ENCODE peak calls at places on chromosomes 11 and 22, in four cellular contexts. One of them, this sample, is unnamed.

GRCh38 chr11:77658213-77659013 is 20.8 kb upstream of the CLNS1A start:
- DNase-seq in H1: no peak
- DNase-seq in SK-N-SH: no peak
- DNase-seq in endothelial cell of umbilical vein: peak; percentile 6
- DNase-seq in this sample: no peak

GRCh38 chr22:41300661-41301060 is 664 bp upstream of the ZC3H7B start:
- DNase-seq in H1: no peak
- DNase-seq in SK-N-SH: no peak
- DNase-seq in endothelial cell of umbilical vein: no peak
- DNase-seq in this sample: no peak

GRCh38 chr11:19670030-19670761 is 42.4 kb upstream of the NAV2 start:
- DNase-seq in H1: no peak
- DNase-seq in SK-N-SH: no peak
- DNase-seq in endothelial cell of umbilical vein: no peak
- DNase-seq in this sample: peak; percentile 37

GRCh38 chr11:64210301-64211020 is 3.9 kb downstream of the FERMT3 start:
- DNase-seq in H1: no peak
- DNase-seq in SK-N-SH: peak; percentile 21
- DNase-seq in endothelial cell of umbilical vein: no peak
- DNase-seq in this sample: no peak

GRCh38 chr22:38949889-38950405 is 7.5 kb upstream of the APOBEC3A start:
- DNase-seq in H1: no peak
- DNase-seq in SK-N-SH: no peak
- DNase-seq in endothelial cell of umbilical vein: no peak
- DNase-seq in this sample: no peak

GRCh38 chr11:105609341-105609781 is 512 bp upstream of the GRIA4 start:
- DNase-seq in H1: no peak
- DNase-seq in SK-N-SH: peak; percentile 59
- DNase-seq in endothelial cell of umbilical vein: peak; percentile 39
- DNase-seq in this sample: peak; percentile 23

GRCh38 chr11:43145653-43146052 is 166.1 kb upstream of the API5 start:
- DNase-seq in H1: no peak
- DNase-seq in SK-N-SH: no peak
- DNase-seq in endothelial cell of umbilical vein: no peak
- DNase-seq in this sample: no peak

GRCh38 chr11:110298298-110298765 is 1.9 kb upstream of the RDX start:
- DNase-seq in H1: no peak
- DNase-seq in SK-N-SH: no peak
- DNase-seq in endothelial cell of umbilical vein: no peak
- DNase-seq in this sample: no peak

GRCh38 chr11:32118025-32118974 is 27.4 kb downstream of the RCN1 start:
- DNase-seq in H1: no peak
- DNase-seq in SK-N-SH: no peak
- DNase-seq in endothelial cell of umbilical vein: no peak
- DNase-seq in this sample: peak; percentile 77

GRCh38 chr11:5380740-5381342 is 2.8 kb upstream of the OR51M1 start:
- DNase-seq in H1: peak; percentile 31
- DNase-seq in SK-N-SH: peak; percentile 40
- DNase-seq in endothelial cell of umbilical vein: peak; percentile 69
- DNase-seq in this sample: peak; percentile 36

GRCh38 chr11:64165842-64166635 is at the start of gene MACROD1:
- DNase-seq in H1: no peak
- DNase-seq in SK-N-SH: peak; percentile 96
- DNase-seq in endothelial cell of umbilical vein: peak; percentile 84
- DNase-seq in this sample: peak; percentile 71

GRCh38 chr22:45932066-45932465 is 44.9 kb downstream of the WNT7B start:
- DNase-seq in H1: no peak
- DNase-seq in SK-N-SH: no peak
- DNase-seq in endothelial cell of umbilical vein: no peak
- DNase-seq in this sample: no peak
- H3K27me3 ChIP-seq in H1: no peaks in the 10 kb centered on the region
- H3K27me3 ChIP-seq in SK-N-SH: no peaks in the 10 kb centered on the region
- H3K27me3 ChIP-seq in endothelial cell of umbilical vein: no peaks in the 10 kb centered on the region
- H3K27me3 ChIP-seq in this sample: peaks cover 26% of the 10 kb centered on the region

GRCh38 chr22:30453731-30454510 is 17.9 kb downstream of the SEC14L3 start:
- DNase-seq in H1: no peak
- DNase-seq in SK-N-SH: peak; percentile 35
- DNase-seq in endothelial cell of umbilical vein: no peak
- DNase-seq in this sample: no peak
- TF ChIP-seq MAX in H1: no peak
- TF ChIP-seq MAX in SK-N-SH: no peak
- TF ChIP-seq MAX in endothelial cell of umbilical vein: no peak
- TF ChIP-seq MAX in this sample: no peak

GRCh38 chr11:33861366-33861765 is 30.5 kb downstream of the LMO2 start:
- DNase-seq in H1: no peak
- DNase-seq in SK-N-SH: no peak
- DNase-seq in endothelial cell of umbilical vein: no peak
- DNase-seq in this sample: no peak

GRCh38 chr11:33864479-33864878 is 27.4 kb downstream of the LMO2 start:
- DNase-seq in H1: no peak
- DNase-seq in SK-N-SH: no peak
- DNase-seq in endothelial cell of umbilical vein: no peak
- DNase-seq in this sample: no peak

GRCh38 chr11:33860926-33861325 is 30.9 kb downstream of the LMO2 start:
- DNase-seq in H1: no peak
- DNase-seq in SK-N-SH: no peak
- DNase-seq in endothelial cell of umbilical vein: no peak
- DNase-seq in this sample: no peak

GRCh38 chr11:33861911-33862310 is 30.0 kb downstream of the LMO2 start:
- DNase-seq in H1: no peak
- DNase-seq in SK-N-SH: no peak
- DNase-seq in endothelial cell of umbilical vein: no peak
- DNase-seq in this sample: no peak

DNA sequence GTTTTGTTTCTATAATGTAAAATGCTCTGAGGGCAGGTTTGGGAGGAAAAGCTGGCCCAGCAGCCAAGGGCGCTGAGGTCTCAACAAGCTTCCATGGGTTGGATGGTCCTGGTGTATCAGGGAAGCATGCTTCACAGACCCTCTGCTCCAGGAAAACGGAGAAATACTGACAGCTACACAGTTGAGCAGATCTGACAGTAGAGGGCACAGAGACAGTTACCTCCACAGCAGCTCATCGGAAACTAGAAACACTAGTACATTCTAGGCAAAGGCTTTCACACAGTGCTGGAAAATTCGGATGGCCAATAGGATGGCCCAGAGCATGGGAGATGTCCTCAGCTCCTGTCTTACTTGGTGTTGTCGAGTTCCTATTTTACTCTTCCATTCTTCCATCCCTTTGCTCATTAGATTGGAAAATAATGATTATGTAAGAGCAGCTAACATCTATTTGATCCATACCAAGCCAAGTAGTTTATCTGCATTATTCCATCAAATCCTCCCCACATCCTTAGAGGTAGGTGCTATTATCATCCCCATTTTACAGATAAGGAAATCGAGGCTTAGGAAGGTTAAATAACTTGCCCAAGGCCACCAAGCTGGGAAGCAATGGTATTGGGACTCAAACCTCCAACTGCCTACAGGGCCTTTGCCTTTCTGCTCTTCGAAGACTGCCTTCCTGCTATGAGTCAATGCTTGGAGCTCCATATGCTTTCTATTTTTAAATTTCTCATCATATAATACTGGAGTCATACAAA is 28.3 kb downstream of the LMO2 start:
- DNase-seq in H1: no peak
- DNase-seq in SK-N-SH: no peak
- DNase-seq in endothelial cell of umbilical vein: no peak
- DNase-seq in this sample: no peak
- H3K27me3 ChIP-seq in H1: peaks cover 20% of the 10 kb centered on the region
- H3K27me3 ChIP-seq in SK-N-SH: peaks cover 72% of the 10 kb centered on the region
- H3K27me3 ChIP-seq in endothelial cell of umbilical vein: no peaks in the 10 kb centered on the region
- H3K27me3 ChIP-seq in this sample: peaks cover 9% of the 10 kb centered on the region

GRCh38 chr11:125348704-125349635 is 147.1 kb downstream of the FEZ1 start:
- DNase-seq in H1: no peak
- DNase-seq in SK-N-SH: peak; percentile 87
- DNase-seq in endothelial cell of umbilical vein: peak; percentile 39
- DNase-seq in this sample: no peak
- TF ChIP-seq MAX in H1: peak; percentile 5
- TF ChIP-seq MAX in SK-N-SH: no peak
- TF ChIP-seq MAX in endothelial cell of umbilical vein: no peak
- TF ChIP-seq MAX in this sample: no peak

GRCh38 chr22:19036523-19037273 is 85.5 kb downstream of the DGCR2 start:
- DNase-seq in H1: no peak
- DNase-seq in SK-N-SH: no peak
- DNase-seq in endothelial cell of umbilical vein: no peak
- DNase-seq in this sample: no peak

GRCh38 chr22:19036229-19036522 is 86.0 kb downstream of the DGCR2 start:
- DNase-seq in H1: no peak
- DNase-seq in SK-N-SH: no peak
- DNase-seq in endothelial cell of umbilical vein: no peak
- DNase-seq in this sample: no peak

GRCh38 chr22:19038728-19039447 is 83.3 kb downstream of the DGCR2 start:
- DNase-seq in H1: no peak
- DNase-seq in SK-N-SH: no peak
- DNase-seq in endothelial cell of umbilical vein: no peak
- DNase-seq in this sample: no peak

GRCh38 chr22:19038164-19038546 is 84.1 kb downstream of the DGCR2 start:
- DNase-seq in H1: no peak
- DNase-seq in SK-N-SH: no peak
- DNase-seq in endothelial cell of umbilical vein: no peak
- DNase-seq in this sample: no peak

GRCh38 chr22:19037282-19038163 is 84.7 kb downstream of the DGCR2 start:
- DNase-seq in H1: no peak
- DNase-seq in SK-N-SH: no peak
- DNase-seq in endothelial cell of umbilical vein: no peak
- DNase-seq in this sample: no peak
- H3K27me3 ChIP-seq in H1: no peaks in the 10 kb centered on the region
- H3K27me3 ChIP-seq in SK-N-SH: no peaks in the 10 kb centered on the region
- H3K27me3 ChIP-seq in endothelial cell of umbilical vein: no peaks in the 10 kb centered on the region
- H3K27me3 ChIP-seq in this sample: no peaks in the 10 kb centered on the region

DNA sequence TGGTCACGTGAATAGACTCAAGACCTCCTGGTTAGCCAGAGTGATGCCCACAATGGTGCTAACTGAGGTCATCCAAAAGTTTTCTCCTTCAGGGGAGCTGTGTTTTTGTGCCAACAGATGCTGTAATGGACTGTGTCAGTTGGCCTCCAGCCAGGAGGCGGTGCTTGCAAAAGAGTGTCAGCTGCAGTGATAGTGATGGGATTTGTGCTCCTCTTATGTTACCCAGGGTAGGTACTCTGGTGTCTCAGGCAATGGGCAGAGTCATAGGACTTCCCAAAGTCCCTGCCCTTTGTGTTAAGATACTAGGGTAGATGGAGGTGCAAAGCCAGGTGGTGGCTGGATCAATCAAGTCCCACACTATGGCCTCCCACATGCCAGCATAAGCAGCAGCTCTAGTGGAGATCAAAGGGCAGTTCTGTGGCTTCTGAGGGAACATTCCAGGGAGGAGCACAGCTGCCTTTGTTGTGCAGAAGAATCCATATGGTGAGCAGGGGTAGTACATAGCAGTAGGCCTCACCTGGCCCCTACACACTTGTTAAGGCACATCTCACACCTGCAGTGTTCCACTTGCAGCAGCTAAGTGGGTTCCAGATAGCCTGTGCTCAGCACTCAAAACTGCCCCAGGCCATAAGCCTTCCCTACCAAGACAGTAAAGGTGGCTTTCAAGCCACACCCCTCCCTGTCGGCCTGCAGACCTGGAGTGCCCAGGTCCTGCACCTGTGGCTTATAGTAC is 9.4 kb upstream of the FANCF start:
- DNase-seq in H1: no peak
- DNase-seq in SK-N-SH: no peak
- DNase-seq in endothelial cell of umbilical vein: no peak
- DNase-seq in this sample: no peak
- TF ChIP-seq MAX in H1: peak; percentile 18
- TF ChIP-seq MAX in SK-N-SH: no peak
- TF ChIP-seq MAX in endothelial cell of umbilical vein: no peak
- TF ChIP-seq MAX in this sample: no peak

This sample was measured in HCT116.